ENCODE peak calls at places on chromosomes 2 and 18, in four cellular contexts. M is ovary, P is left ventricle myocardium inferior, C is neural progenitor cell. E is an unnamed sample. For H3K4me1, the result is how much of the 10 kb centered on the place peaks cover.

GRCh38 chr2:240895656-240896388 is at the start of gene MAB21L4:
- DNase-seq in M (no peak), P (no peak), C (no peak), E (no peak)

GRCh38 chr18:72878143-72878542 is 10.4 kb upstream of the NETO1 start:
- DNase-seq in M (no peak), P (no peak), C (no peak), E (no peak)

GRCh38 chr18:49185636-49186035 is 234.9 kb upstream of the SMAD7 start:
- DNase-seq in M (no peak), P (no peak), C (no peak), E (no peak)

GRCh38 chr2:236171213-236172201 is 3.3 kb upstream of the GBX2 start:
- DNase-seq in M (no peak), P (no peak), C (peak), E (no peak)

GRCh38 chr2:238130111-238130695 is 8.3 kb upstream of the KLHL30 start:
- DNase-seq in M (no peak), P (no peak), C (no peak), E (no peak)

GRCh38 chr2:53856272-53856671 is 3.5 kb downstream of the GPR75 start:
- DNase-seq in M (no peak), P (no peak), C (peak), E (no peak)

GRCh38 chr2:12504443-12504842 is 212.3 kb upstream of the TRIB2 start:
- DNase-seq in M (no peak), P (no peak), C (no peak), E (no peak)

GRCh38 chr2:72917875-72918660 is 749 bp downstream of the EMX1 start:
- DNase-seq in M (no peak), P (no peak), C (peak), E (no peak)

GRCh38 chr18:27595121-27595848 is 410.2 kb upstream of the CHST9 start:
- DNase-seq in M (no peak), P (no peak), C (no peak), E (no peak)

GRCh38 chr2:9703701-9704221 is 73.0 kb upstream of the YWHAQ start:
- DNase-seq in M (no peak), P (no peak), C (no peak), E (no peak)

GRCh38 chr18:37986665-37987064 is 421.1 kb upstream of the CELF4 start:
- DNase-seq in M (no peak), P (no peak), C (no peak), E (no peak)

GRCh38 chr2:42108852-42109251 is 60.3 kb upstream of the EML4 start:
- DNase-seq in M (no peak), P (no peak), C (no peak), E (no peak)

GRCh38 chr2:240060977-240061591 is 7.8 kb upstream of the OR6B3 start:
- DNase-seq in M (peak), P (no peak), C (peak), E (no peak)

GRCh38 chr2:229610359-229610758 is 104.0 kb downstream of the DNER start:
- DNase-seq in M (no peak), P (no peak), C (no peak), E (no peak)

GRCh38 chr2:128299628-128300027 is 19.0 kb downstream of the HS6ST1 start:
- DNase-seq in M (no peak), P (no peak), C (no peak), E (no peak)

GRCh38 chr2:127448526-127448925 is 30.3 kb downstream of the PROC start:
- DNase-seq in M (no peak), P (no peak), C (no peak), E (no peak)

GRCh38 chr2:95207111-95207961 is at the start of gene ZNF892:
- DNase-seq in M (peak), P (peak), C (peak), E (peak)

GRCh38 chr2:148899638-148900318 is 24.8 kb downstream of the KIF5C start:
- DNase-seq in M (no peak), P (no peak), C (no peak), E (no peak)

GRCh38 chr2:68715353-68716041 is 19.1 kb upstream of the ARHGAP25 start:
- DNase-seq in M (peak), P (no peak), C (peak), E (no peak)

GRCh38 chr2:239143858-239144712 is 256.7 kb downstream of the HDAC4 start:
- DNase-seq in M (no peak), P (no peak), C (peak), E (no peak)

GRCh38 chr2:168254158-168254935 is 7.0 kb upstream of the STK39 start:
- DNase-seq in M (no peak), P (no peak), C (no peak), E (no peak)

GRCh38 chr2:28691774-28692281 is 59.8 kb upstream of the PPP1CB start:
- DNase-seq in M (no peak), P (peak), C (peak), E (no peak)

GRCh38 chr2:944693-945092 is 6.0 kb upstream of the SNTG2 start:
- DNase-seq in M (no peak), P (no peak), C (no peak), E (no peak)

GRCh38 chr2:56474412-56475158 is 290.8 kb downstream of the CCDC85A start:
- DNase-seq in M (no peak), P (no peak), C (no peak), E (no peak)

GRCh38 chr2:38375711-38376345 is 1.2 kb downstream of the ATL2 start:
- DNase-seq in M (peak), P (no peak), C (peak), E (no peak)

GRCh38 chr18:31680836-31681568 is 3.4 kb downstream of the B4GALT6 start:
- DNase-seq in M (no peak), P (no peak), C (no peak), E (no peak)

GRCh38 chr18:8771930-8772329 is 66.6 kb downstream of the MTCL1 start:
- DNase-seq in M (no peak), P (peak), C (no peak), E (no peak)

GRCh38 chr2:134792147-134792546 is 46.3 kb upstream of the ACMSD start:
- DNase-seq in M (no peak), P (no peak), C (no peak), E (no peak)

GRCh38 chr2:49714433-49714832 is 560.1 kb upstream of the FSHR start:
- DNase-seq in M (no peak), P (no peak), C (no peak), E (no peak)

GRCh38 chr2:240014327-240014726 is 10.8 kb downstream of the NDUFA10 start:
- DNase-seq in M (no peak), P (no peak), C (no peak), E (no peak)

GRCh38 chr18:46268662-46269061 is 164.5 kb downstream of the HAUS1 start:
- DNase-seq in M (no peak), P (peak), C (no peak), E (no peak)

GRCh38 chr2:223760838-223761502 is 76.4 kb downstream of the AP1S3 start:
- DNase-seq in M (no peak), P (no peak), C (peak), E (no peak)

GRCh38 chr2:23656597-23656973 is 270.3 kb downstream of the ATAD2B start:
- DNase-seq in M (no peak), P (no peak), C (no peak), E (no peak)

GRCh38 chr18:9726936-9727335 is 18.8 kb downstream of the RAB31 start:
- DNase-seq in M (no peak), P (no peak), C (no peak), E (peak)

DNA sequence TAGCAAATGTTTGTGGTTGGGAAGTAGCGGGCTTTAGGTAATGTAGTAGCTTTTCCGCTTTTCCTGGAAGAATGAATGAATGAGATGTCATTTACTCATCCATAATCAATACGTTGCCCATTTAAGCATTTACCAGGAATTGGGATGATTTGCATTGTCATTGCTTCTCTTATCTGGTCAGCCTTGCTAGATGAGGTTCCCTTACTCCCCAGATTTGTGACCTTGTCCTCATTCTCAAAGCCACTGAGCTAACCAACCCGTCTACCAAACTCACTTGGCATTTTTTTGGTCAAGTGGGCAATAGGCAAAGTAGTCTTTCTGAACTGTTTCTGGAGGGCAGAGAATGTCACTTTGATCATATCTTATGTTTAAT is 756 bp downstream of the GALNT1 start:
- DNase-seq in M (no peak), P (no peak), C (no peak), E (no peak)
- H3K27ac ChIP-seq in M (no peak), P (peak), C (no peak), E (peak)

DNA sequence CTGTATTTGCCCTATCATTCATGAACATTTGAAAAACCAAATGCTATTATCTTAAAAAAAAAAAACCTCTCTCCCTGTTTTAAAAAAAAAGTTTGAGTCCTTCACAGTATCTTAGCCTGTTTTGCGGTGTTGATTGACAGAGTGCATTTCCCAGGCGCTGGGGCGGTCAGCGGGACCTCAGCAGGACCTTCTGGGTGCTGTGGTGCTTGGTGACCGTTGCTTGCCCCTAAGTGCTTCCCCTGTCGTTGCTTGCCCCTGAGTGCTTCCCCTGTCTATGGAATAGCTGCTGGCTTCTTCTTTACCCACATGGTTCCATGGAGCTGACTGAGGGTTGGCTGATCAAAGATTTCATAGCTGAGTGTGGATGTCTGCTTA is 12.1 kb downstream of the ATP6V1C2 start:
- DNase-seq in M (no peak), P (no peak), C (no peak), E (no peak)
- H3K4me3 ChIP-seq in M (no peak), P (no peak), C (no peak), E (no peak)

GRCh38 chr2:142881619-142882018 is 4.2 kb downstream of the KYNU start:
- DNase-seq in M (no peak), P (no peak), C (no peak), E (no peak)

GRCh38 chr2:142880275-142880674 is 2.8 kb downstream of the KYNU start:
- DNase-seq in M (no peak), P (no peak), C (no peak), E (no peak)

GRCh38 chr2:142885543-142885942 is 8.1 kb downstream of the KYNU start:
- DNase-seq in M (no peak), P (no peak), C (no peak), E (no peak)

GRCh38 chr2:142879191-142879590 is 1.7 kb downstream of the KYNU start:
- DNase-seq in M (no peak), P (no peak), C (no peak), E (no peak)

GRCh38 chr2:142883526-142883925 is 6.1 kb downstream of the KYNU start:
- DNase-seq in M (no peak), P (no peak), C (no peak), E (no peak)
- H3K4me1 ChIP-seq in M (under half), P (under half), C (under half), E (under half)

DNA sequence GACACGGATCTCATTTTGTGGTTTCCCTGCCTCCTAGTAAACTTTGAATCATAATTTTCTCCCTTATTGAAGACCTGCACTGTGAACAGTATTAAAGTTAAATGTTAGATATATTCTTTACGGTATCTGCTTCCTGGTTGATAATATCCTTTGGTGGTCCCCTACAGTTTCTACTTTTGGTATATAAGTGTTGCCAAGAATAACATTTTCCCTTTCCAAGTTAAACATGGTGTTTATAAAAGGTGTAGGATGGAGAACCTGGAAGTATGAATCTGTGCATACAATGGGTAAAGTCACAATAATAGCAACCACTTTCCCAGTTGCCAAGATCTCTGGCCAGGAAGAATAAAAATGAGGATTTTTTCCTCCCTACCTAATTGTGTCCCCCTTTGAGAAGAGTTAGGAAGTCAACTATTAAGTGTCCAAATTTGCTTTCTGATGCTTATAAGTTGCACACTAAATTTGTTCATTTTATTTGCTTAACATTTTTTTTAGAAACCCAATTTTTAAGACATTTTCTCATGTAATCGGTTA is 201.0 kb upstream of the STK17B start:
- DNase-seq in M (no peak), P (no peak), C (no peak), E (no peak)
- H3K27ac ChIP-seq in M (no peak), P (peak), C (no peak), E (peak)

E was measured in right atrium auricular region.